ENCODE peak calls at places on chromosome 10, in seven cellular contexts. V is Caco-2, H is cardiac muscle cell, T is psoas muscle, O is MM.1S, U is endothelial cell of umbilical vein, R is neural progenitor cell. Z is an unnamed sample.

GRCh38 chr10:24467605-24468004 is 256.1 kb downstream of the ARHGAP21 start:
- DNase-seq in V (no peak), H (no peak), T (no peak), O (no peak), U (no peak), R (no peak), Z (no peak)

GRCh38 chr10:10353326-10353725 is 664.3 kb upstream of the CELF2 start:
- DNase-seq in V (no peak), H (no peak), T (no peak), O (no peak), U (no peak), R (peak; percentile 50), Z (no peak)

GRCh38 chr10:31120392-31120791 is 88.7 kb upstream of the ZNF438 start:
- DNase-seq in V (no peak), H (no peak), T (no peak), O (no peak), U (no peak), R (no peak), Z (no peak)

GRCh38 chr10:201328-201771 is 66.1 kb downstream of the ZMYND11 start:
- DNase-seq in V (no peak), H (no peak), T (no peak), O (no peak), U (peak; percentile 81), R (no peak), Z (no peak)

GRCh38 chr10:58178811-58179210 is 88.9 kb downstream of the IPMK start:
- DNase-seq in V (no peak), H (no peak), T (no peak), O (no peak), U (peak; percentile 17), R (no peak), Z (no peak)

GRCh38 chr10:93712593-93712992 is 10.2 kb upstream of the FRA10AC1 start:
- DNase-seq in V (no peak), H (no peak), T (no peak), O (no peak), U (no peak), R (no peak), Z (no peak)

GRCh38 chr10:3292601-3293000 is 120.0 kb upstream of the PITRM1 start:
- DNase-seq in V (no peak), H (no peak), T (no peak), O (no peak), U (peak; percentile 70), R (no peak), Z (no peak)

GRCh38 chr10:78556-78955 is 29.5 kb upstream of the TUBB8 start:
- DNase-seq in V (no peak), H (no peak), T (no peak), O (no peak), U (no peak), R (no peak), Z (no peak)

GRCh38 chr10:44974628-44975431 is 3.8 kb downstream of the DEPP1 start:
- DNase-seq in V (peak; percentile 87), H (peak; percentile 70), T (peak; percentile 78), O (peak; percentile 45), U (peak; percentile 90), R (peak; percentile 79), Z (peak; percentile 79)

DNA sequence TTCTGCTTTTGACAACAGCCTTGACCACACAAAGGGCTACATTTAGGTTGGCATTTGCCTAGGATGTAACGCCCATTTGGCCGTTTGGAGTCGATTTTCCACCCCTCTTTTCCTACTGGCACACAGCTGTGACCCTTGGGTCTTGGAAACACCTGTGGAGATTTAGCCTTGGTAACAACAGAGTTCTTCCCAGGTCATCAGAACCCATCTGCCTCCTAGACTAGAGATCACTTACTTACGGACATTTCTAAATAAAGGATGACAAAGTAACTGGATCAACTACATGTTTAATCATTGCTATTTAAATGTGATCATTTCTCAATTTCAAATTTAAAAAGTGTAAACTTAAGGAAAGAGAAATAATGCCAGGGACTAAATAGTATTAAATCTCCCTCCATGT is 42.0 kb upstream of the SVIL start:
- DNase-seq in V (no peak), H (no peak), T (no peak), O (no peak), U (no peak), R (no peak), Z (no peak)
- H3K36me3 ChIP-seq in V (no peaks in the 10 kb centered on the region), H (no peaks in the 10 kb centered on the region), T (no peaks in the 10 kb centered on the region), O (no peaks in the 10 kb centered on the region), U (peaks cover 2% of the 10 kb centered on the region), R (no peaks in the 10 kb centered on the region), Z (no peaks in the 10 kb centered on the region)

DNA sequence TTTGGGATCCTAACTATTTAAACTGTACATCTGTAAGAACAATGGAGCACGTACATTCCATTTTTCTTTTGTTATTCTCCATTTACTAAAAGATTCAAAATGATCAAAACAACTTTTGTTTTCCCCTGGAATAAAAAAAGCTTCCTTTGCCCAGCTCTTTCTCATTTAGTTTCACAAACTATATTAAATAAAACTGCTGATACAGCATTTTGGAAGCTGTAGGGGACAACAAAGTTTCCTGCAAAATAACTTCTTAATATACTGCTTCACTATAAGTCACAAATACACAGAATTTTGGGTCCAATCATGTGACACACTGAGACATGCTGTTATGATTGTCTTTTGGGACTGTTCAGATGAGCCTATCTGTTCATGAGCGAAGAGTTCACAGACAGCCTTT is 222.4 kb downstream of the ADAM12 start:
- DNase-seq in V (no peak), H (no peak), T (no peak), O (no peak), U (no peak), R (no peak), Z (no peak)
- H3K4me3 ChIP-seq in V (no peak overlapping the region), H (no peak overlapping the region), T (no peak overlapping the region), O (no peak overlapping the region), U (no peak overlapping the region), R (no peak overlapping the region), Z (no peak overlapping the region)

GRCh38 chr10:114163062-114163861 is 10.7 kb downstream of the CCDC186 start:
- DNase-seq in V (no peak), H (no peak), T (no peak), O (no peak), U (peak; percentile 20), R (no peak), Z (no peak)

GRCh38 chr10:114157912-114158311 is 16.1 kb downstream of the CCDC186 start:
- DNase-seq in V (no peak), H (no peak), T (no peak), O (no peak), U (no peak), R (no peak), Z (no peak)
- TF ChIP-seq CTCF in V (no peak), H (no peak), T (no peak), O (no peak), U (no peak), R (no peak), Z (no peak)

GRCh38 chr10:69010151-69010640 is 21.6 kb downstream of the KIFBP start:
- DNase-seq in V (no peak), H (no peak), T (no peak), O (no peak), U (no peak), R (no peak), Z (no peak)

GRCh38 chr10:69004821-69005220 is 16.2 kb downstream of the KIFBP start:
- DNase-seq in V (no peak), H (no peak), T (no peak), O (peak; percentile 50), U (peak; percentile 61), R (peak; percentile 13), Z (no peak)

GRCh38 chr10:69005704-69006103 is 17.1 kb downstream of the KIFBP start:
- DNase-seq in V (no peak), H (no peak), T (no peak), O (no peak), U (no peak), R (no peak), Z (no peak)

GRCh38 chr10:69007260-69007659 is 18.7 kb downstream of the KIFBP start:
- DNase-seq in V (no peak), H (no peak), T (no peak), O (no peak), U (no peak), R (no peak), Z (no peak)

GRCh38 chr10:69009360-69009759 is 20.8 kb downstream of the KIFBP start:
- DNase-seq in V (no peak), H (no peak), T (no peak), O (no peak), U (no peak), R (no peak), Z (no peak)
- H3K36me3 ChIP-seq in V (peaks cover 3% of the 10 kb centered on the region), H (peaks cover 38% of the 10 kb centered on the region), T (no peaks in the 10 kb centered on the region), O (peaks cover 9% of the 10 kb centered on the region), U (peaks cover 14% of the 10 kb centered on the region), R (peaks cover 21% of the 10 kb centered on the region), Z (peaks cover 85% of the 10 kb centered on the region)

GRCh38 chr10:15084502-15084922 is 4.1 kb downstream of the ACBD7 start:
- DNase-seq in V (peak; percentile 85), H (peak; percentile 14), T (no peak), O (peak; percentile 81), U (peak; percentile 96), R (peak; percentile 82), Z (no peak)
- H3K4me3 ChIP-seq in V (peak overlapping the region; percentile 35), H (no peak overlapping the region), T (peak overlapping the region; percentile 62), O (peak overlapping the region; percentile 42), U (peak overlapping the region; percentile 57), R (no peak overlapping the region), Z (peak overlapping the region; percentile 66)

DNA sequence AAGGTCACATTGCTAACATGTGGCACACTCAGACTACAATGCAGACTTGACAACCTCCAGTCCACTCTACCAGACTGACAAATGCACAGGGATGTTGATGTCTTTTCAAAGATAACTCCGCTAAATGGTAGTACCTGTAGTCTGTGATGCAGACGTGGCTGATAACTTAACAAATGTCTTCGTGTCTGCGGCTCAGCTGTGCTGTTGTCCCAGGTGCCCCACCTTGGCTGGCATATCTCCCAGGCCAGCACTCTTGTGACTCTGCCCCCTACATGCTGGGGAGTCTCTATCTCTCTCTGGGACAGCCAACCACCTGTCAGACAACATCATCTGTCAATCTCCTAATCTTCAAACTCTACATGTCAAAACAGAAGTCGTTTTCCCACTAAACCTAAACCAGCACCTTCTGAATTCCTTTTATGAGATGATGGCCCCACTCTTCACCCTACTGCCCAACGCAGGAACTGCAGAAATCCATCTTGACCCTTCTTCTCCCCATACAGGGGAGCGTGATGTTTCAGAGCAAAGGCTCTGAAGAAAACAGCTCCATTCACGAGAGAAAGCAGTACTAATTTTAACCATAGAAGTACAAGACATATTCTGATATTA is 156.4 kb downstream of the USP6NL start:
- DNase-seq in V (no peak), H (no peak), T (no peak), O (no peak), U (no peak), R (no peak), Z (no peak)
- TF ChIP-seq CTCF in V (peak; percentile 22), H (no peak), T (no peak), O (peak; percentile 39), U (peak; percentile 16), R (peak; percentile 50), Z (peak; percentile 17)

DNA sequence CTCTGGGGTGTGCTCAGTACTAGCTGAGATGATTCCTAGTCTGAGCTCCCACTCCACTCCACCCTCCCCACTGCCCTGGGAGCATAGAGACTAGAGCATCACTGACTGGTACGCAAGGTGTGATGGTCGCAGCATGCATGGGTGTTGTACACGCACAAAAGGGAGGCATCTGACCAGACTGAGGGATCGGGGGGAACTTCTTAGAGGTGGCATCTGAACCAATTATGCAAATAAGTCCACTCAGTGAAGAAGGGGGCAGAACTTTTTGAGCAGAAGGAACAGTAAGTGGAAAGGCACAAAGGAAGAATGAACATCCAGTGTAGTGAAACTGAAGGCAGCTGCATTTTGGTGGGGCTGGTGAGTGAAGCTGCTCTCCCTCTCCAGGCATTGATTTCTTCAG is 25.5 kb downstream of the PDSS1 start:
- DNase-seq in V (no peak), H (no peak), T (no peak), O (no peak), U (no peak), R (no peak), Z (no peak)
- H3K36me3 ChIP-seq in V (peaks cover 2% of the 10 kb centered on the region), H (peaks cover 5% of the 10 kb centered on the region), T (peaks cover 2% of the 10 kb centered on the region), O (no peaks in the 10 kb centered on the region), U (peaks cover 5% of the 10 kb centered on the region), R (no peaks in the 10 kb centered on the region), Z (peaks cover 55% of the 10 kb centered on the region)

Z was measured in left ventricle myocardium inferior.